ENCODE peak calls at places on chromosomes 13 and 19, in seven cellular contexts. One of them, this sample, is unnamed. For H3K4me1, the result is how much of the 10 kb centered on the place peaks cover.

GRCh38 chr13:93199856-93200255 is 26.8 kb upstream of the GPC6 start:
- DNase-seq in cardiac muscle cell: no peak
- DNase-seq in pancreas: no peak
- DNase-seq in heart left ventricle: no peak
- DNase-seq in endodermal cell: no peak
- DNase-seq in right lobe of liver: no peak
- DNase-seq in adrenal gland: no peak
- DNase-seq in this sample: no peak

GRCh38 chr19:48539503-48540096 is 12.4 kb upstream of the SULT2B1 start:
- DNase-seq in cardiac muscle cell: peak
- DNase-seq in pancreas: no peak
- DNase-seq in heart left ventricle: no peak
- DNase-seq in endodermal cell: no peak
- DNase-seq in right lobe of liver: no peak
- DNase-seq in adrenal gland: no peak
- DNase-seq in this sample: no peak

GRCh38 chr13:32031025-32031814 is at the start of gene FRY:
- DNase-seq in cardiac muscle cell: peak
- DNase-seq in pancreas: peak
- DNase-seq in heart left ventricle: peak
- DNase-seq in endodermal cell: peak
- DNase-seq in right lobe of liver: peak
- DNase-seq in adrenal gland: peak
- DNase-seq in this sample: peak

GRCh38 chr19:6164906-6165531 is 29.6 kb downstream of the ACSBG2 start:
- DNase-seq in cardiac muscle cell: no peak
- DNase-seq in pancreas: no peak
- DNase-seq in heart left ventricle: no peak
- DNase-seq in endodermal cell: no peak
- DNase-seq in right lobe of liver: no peak
- DNase-seq in adrenal gland: no peak
- DNase-seq in this sample: peak

GRCh38 chr19:46928951-46929350 is 68.2 kb downstream of the ARHGAP35 start:
- DNase-seq in cardiac muscle cell: no peak
- DNase-seq in pancreas: no peak
- DNase-seq in heart left ventricle: no peak
- DNase-seq in endodermal cell: no peak
- DNase-seq in right lobe of liver: peak
- DNase-seq in adrenal gland: no peak
- DNase-seq in this sample: no peak

GRCh38 chr13:102854675-102855074 is 8.8 kb downstream of the ERCC5 start:
- DNase-seq in cardiac muscle cell: no peak
- DNase-seq in pancreas: no peak
- DNase-seq in heart left ventricle: no peak
- DNase-seq in endodermal cell: no peak
- DNase-seq in right lobe of liver: no peak
- DNase-seq in adrenal gland: no peak
- DNase-seq in this sample: no peak

GRCh38 chr19:49859838-49860715 is 7.3 kb downstream of the PNKP start:
- DNase-seq in cardiac muscle cell: no peak
- DNase-seq in pancreas: no peak
- DNase-seq in heart left ventricle: no peak
- DNase-seq in endodermal cell: no peak
- DNase-seq in right lobe of liver: peak
- DNase-seq in adrenal gland: peak
- DNase-seq in this sample: no peak

GRCh38 chr19:33374406-33374703 is 846 bp downstream of the CEBPG start:
- DNase-seq in cardiac muscle cell: peak
- DNase-seq in pancreas: no peak
- DNase-seq in heart left ventricle: no peak
- DNase-seq in endodermal cell: no peak
- DNase-seq in right lobe of liver: no peak
- DNase-seq in adrenal gland: no peak
- DNase-seq in this sample: no peak

GRCh38 chr19:39237200-39238184 is 7.3 kb downstream of the IFNL3 start:
- DNase-seq in cardiac muscle cell: peak
- DNase-seq in pancreas: peak
- DNase-seq in heart left ventricle: no peak
- DNase-seq in endodermal cell: peak
- DNase-seq in right lobe of liver: peak
- DNase-seq in adrenal gland: no peak
- DNase-seq in this sample: peak

GRCh38 chr13:23570099-23570926 is at the start of gene TNFRSF19:
- DNase-seq in cardiac muscle cell: peak
- DNase-seq in pancreas: no peak
- DNase-seq in heart left ventricle: peak
- DNase-seq in endodermal cell: peak
- DNase-seq in right lobe of liver: no peak
- DNase-seq in adrenal gland: peak
- DNase-seq in this sample: no peak

GRCh38 chr19:17681505-17682125 is 6.5 kb downstream of the UNC13A start:
- DNase-seq in cardiac muscle cell: peak
- DNase-seq in pancreas: no peak
- DNase-seq in heart left ventricle: peak
- DNase-seq in endodermal cell: peak
- DNase-seq in right lobe of liver: no peak
- DNase-seq in adrenal gland: peak
- DNase-seq in this sample: no peak

GRCh38 chr19:19192910-19193423 is 909 bp downstream of the RFXANK start:
- DNase-seq in cardiac muscle cell: no peak
- DNase-seq in pancreas: no peak
- DNase-seq in heart left ventricle: no peak
- DNase-seq in endodermal cell: no peak
- DNase-seq in right lobe of liver: no peak
- DNase-seq in adrenal gland: no peak
- DNase-seq in this sample: no peak

GRCh38 chr13:44680746-44681355 is 104.7 kb upstream of the TSC22D1 start:
- DNase-seq in cardiac muscle cell: no peak
- DNase-seq in pancreas: no peak
- DNase-seq in heart left ventricle: no peak
- DNase-seq in endodermal cell: no peak
- DNase-seq in right lobe of liver: no peak
- DNase-seq in adrenal gland: no peak
- DNase-seq in this sample: no peak

GRCh38 chr19:49272204-49272603 is 52.8 kb downstream of the SLC6A16 start:
- DNase-seq in cardiac muscle cell: no peak
- DNase-seq in pancreas: no peak
- DNase-seq in heart left ventricle: no peak
- DNase-seq in endodermal cell: no peak
- DNase-seq in right lobe of liver: no peak
- DNase-seq in adrenal gland: no peak
- DNase-seq in this sample: no peak

GRCh38 chr19:15280048-15280725 is 47.9 kb upstream of the EPHX3 start:
- DNase-seq in cardiac muscle cell: no peak
- DNase-seq in pancreas: no peak
- DNase-seq in heart left ventricle: no peak
- DNase-seq in endodermal cell: no peak
- DNase-seq in right lobe of liver: no peak
- DNase-seq in adrenal gland: no peak
- DNase-seq in this sample: no peak

GRCh38 chr19:15283141-15283885 is 49.0 kb downstream of the BRD4 start:
- DNase-seq in cardiac muscle cell: peak
- DNase-seq in pancreas: no peak
- DNase-seq in heart left ventricle: no peak
- DNase-seq in endodermal cell: no peak
- DNase-seq in right lobe of liver: no peak
- DNase-seq in adrenal gland: peak
- DNase-seq in this sample: no peak

GRCh38 chr19:15284091-15284490 is 48.2 kb downstream of the BRD4 start:
- DNase-seq in cardiac muscle cell: no peak
- DNase-seq in pancreas: no peak
- DNase-seq in heart left ventricle: no peak
- DNase-seq in endodermal cell: no peak
- DNase-seq in right lobe of liver: no peak
- DNase-seq in adrenal gland: no peak
- DNase-seq in this sample: no peak

GRCh38 chr19:15280915-15281683 is 48.9 kb upstream of the EPHX3 start:
- DNase-seq in cardiac muscle cell: no peak
- DNase-seq in pancreas: peak
- DNase-seq in heart left ventricle: peak
- DNase-seq in endodermal cell: no peak
- DNase-seq in right lobe of liver: peak
- DNase-seq in adrenal gland: peak
- DNase-seq in this sample: peak

DNA sequence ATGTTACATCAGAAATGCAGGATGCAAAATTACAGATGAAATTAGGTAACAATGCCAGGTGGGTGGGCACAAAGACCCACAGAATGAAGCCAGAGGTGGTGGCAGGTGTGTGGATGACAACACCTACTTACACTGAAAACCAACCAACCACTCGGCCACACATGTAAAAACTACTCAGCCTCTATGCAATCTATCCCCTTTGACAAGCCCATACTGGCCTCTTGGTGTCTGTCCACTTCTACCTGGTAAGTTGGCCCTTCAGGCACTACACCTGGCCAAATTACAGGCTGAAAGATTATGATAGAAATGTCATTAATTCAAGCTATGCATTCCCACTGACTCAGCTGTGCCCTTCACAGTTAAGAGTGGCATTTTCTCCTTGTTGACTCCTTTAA is 50.0 kb downstream of the BRD4 start:
- DNase-seq in cardiac muscle cell: no peak
- DNase-seq in pancreas: no peak
- DNase-seq in heart left ventricle: no peak
- DNase-seq in endodermal cell: no peak
- DNase-seq in right lobe of liver: no peak
- DNase-seq in adrenal gland: no peak
- DNase-seq in this sample: no peak
- H3K4me1 ChIP-seq in cardiac muscle cell: half or more
- H3K4me1 ChIP-seq in pancreas: under half
- H3K4me1 ChIP-seq in heart left ventricle: half or more
- H3K4me1 ChIP-seq in endodermal cell: under half
- H3K4me1 ChIP-seq in right lobe of liver: half or more
- H3K4me1 ChIP-seq in adrenal gland: half or more
- H3K4me1 ChIP-seq in this sample: half or more

GRCh38 chr19:5119297-5119998 is 150.5 kb downstream of the KDM4B start:
- DNase-seq in cardiac muscle cell: no peak
- DNase-seq in pancreas: no peak
- DNase-seq in heart left ventricle: no peak
- DNase-seq in endodermal cell: no peak
- DNase-seq in right lobe of liver: no peak
- DNase-seq in adrenal gland: no peak
- DNase-seq in this sample: no peak

GRCh38 chr19:5115771-5116202 is 146.9 kb downstream of the KDM4B start:
- DNase-seq in cardiac muscle cell: no peak
- DNase-seq in pancreas: no peak
- DNase-seq in heart left ventricle: no peak
- DNase-seq in endodermal cell: no peak
- DNase-seq in right lobe of liver: peak
- DNase-seq in adrenal gland: no peak
- DNase-seq in this sample: no peak

GRCh38 chr19:5118026-5118425 is 149.1 kb downstream of the KDM4B start:
- DNase-seq in cardiac muscle cell: no peak
- DNase-seq in pancreas: no peak
- DNase-seq in heart left ventricle: no peak
- DNase-seq in endodermal cell: no peak
- DNase-seq in right lobe of liver: no peak
- DNase-seq in adrenal gland: no peak
- DNase-seq in this sample: no peak

GRCh38 chr19:5116292-5116691 is 147.4 kb downstream of the KDM4B start:
- DNase-seq in cardiac muscle cell: no peak
- DNase-seq in pancreas: no peak
- DNase-seq in heart left ventricle: no peak
- DNase-seq in endodermal cell: no peak
- DNase-seq in right lobe of liver: no peak
- DNase-seq in adrenal gland: no peak
- DNase-seq in this sample: no peak

DNA sequence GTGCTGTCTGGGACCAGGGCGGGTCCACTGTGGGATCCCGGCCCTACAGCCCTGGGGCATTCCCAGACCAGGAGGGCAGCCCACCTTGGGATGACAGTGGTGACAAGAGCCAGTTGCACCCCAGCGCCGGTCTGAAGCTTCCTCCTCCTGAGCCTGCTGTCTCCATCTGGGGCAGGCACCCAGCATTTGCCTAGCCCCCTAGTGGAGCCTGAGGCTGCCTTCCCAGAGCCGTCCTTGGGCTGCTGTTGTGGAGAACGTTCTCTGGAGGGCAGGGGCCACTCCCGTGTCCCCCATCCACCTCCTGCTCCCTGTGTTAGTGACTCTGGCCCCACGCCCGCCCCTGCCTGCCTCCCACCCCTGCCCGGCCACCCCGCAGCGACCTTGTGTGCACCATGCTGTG is 148.5 kb downstream of the KDM4B start:
- DNase-seq in cardiac muscle cell: no peak
- DNase-seq in pancreas: no peak
- DNase-seq in heart left ventricle: no peak
- DNase-seq in endodermal cell: no peak
- DNase-seq in right lobe of liver: no peak
- DNase-seq in adrenal gland: no peak
- DNase-seq in this sample: no peak
- TF ChIP-seq CTCF in cardiac muscle cell: no peak
- TF ChIP-seq CTCF in pancreas: no peak
- TF ChIP-seq CTCF in heart left ventricle: no peak
- TF ChIP-seq CTCF in endodermal cell: peak
- TF ChIP-seq CTCF in right lobe of liver: no peak
- TF ChIP-seq CTCF in adrenal gland: no peak
- TF ChIP-seq CTCF in this sample: no peak

GRCh38 chr13:29994911-29995601 is 144.6 kb upstream of the UBL3 start:
- DNase-seq in cardiac muscle cell: no peak
- DNase-seq in pancreas: no peak
- DNase-seq in heart left ventricle: no peak
- DNase-seq in endodermal cell: no peak
- DNase-seq in right lobe of liver: no peak
- DNase-seq in adrenal gland: no peak
- DNase-seq in this sample: no peak
- H3K4me1 ChIP-seq in cardiac muscle cell: under half
- H3K4me1 ChIP-seq in pancreas: under half
- H3K4me1 ChIP-seq in heart left ventricle: under half
- H3K4me1 ChIP-seq in endodermal cell: under half
- H3K4me1 ChIP-seq in right lobe of liver: under half
- H3K4me1 ChIP-seq in adrenal gland: under half
- H3K4me1 ChIP-seq in this sample: under half

DNA sequence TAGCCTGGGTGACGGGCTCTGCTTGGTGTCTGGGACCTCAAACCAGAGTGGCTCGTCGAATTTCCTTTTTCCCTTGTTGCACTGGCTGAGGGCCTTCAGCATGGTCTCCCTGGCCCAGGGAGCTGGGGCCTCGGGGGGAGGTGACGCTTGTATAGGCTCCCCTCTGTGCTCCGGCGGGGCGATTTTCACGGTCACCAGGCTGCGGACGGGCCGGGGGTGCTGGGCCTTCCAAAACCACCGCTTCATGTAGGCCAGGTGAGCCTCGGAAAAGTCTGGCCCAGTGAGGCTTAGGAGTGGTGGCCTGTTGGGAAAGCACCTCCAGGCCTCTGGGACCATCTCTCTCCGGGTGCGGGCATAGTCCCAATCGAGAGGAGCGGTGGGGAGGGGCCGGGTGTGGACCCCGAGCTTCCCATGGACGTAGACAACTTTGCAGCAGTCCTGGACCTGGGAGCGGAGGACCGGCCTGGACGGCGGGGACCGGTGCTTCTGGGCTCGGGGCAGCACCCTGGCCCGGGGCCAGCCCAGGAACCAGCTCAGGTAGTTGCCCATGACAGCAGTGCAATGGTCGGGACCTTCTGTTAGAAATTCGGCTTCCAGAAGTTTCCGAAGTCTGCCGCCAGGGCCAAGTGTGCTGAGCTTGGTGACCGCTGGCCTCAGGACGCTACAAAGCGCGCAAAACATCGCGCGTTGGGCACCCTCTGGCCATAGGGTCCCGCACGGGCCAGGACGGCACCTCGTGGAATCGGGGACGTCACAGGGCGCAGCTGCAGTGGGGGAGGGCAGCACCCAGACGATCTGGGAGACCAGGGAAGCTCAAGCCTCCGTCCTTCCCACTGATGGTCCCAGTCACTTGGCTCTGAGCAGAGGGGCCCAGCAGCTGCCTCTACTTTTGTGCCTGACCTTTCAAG is 41.6 kb upstream of the MTUS2 start:
- DNase-seq in cardiac muscle cell: no peak
- DNase-seq in pancreas: no peak
- DNase-seq in heart left ventricle: no peak
- DNase-seq in endodermal cell: no peak
- DNase-seq in right lobe of liver: no peak
- DNase-seq in adrenal gland: no peak
- DNase-seq in this sample: no peak
- TF ChIP-seq CTCF in cardiac muscle cell: no peak
- TF ChIP-seq CTCF in pancreas: no peak
- TF ChIP-seq CTCF in heart left ventricle: no peak
- TF ChIP-seq CTCF in endodermal cell: no peak
- TF ChIP-seq CTCF in right lobe of liver: no peak
- TF ChIP-seq CTCF in adrenal gland: no peak
- TF ChIP-seq CTCF in this sample: no peak

This sample was measured in Peyer's patch.